ENCODE peak calls at places on chromosomes 1 and 21, in seven cellular contexts. One of them, this sample, is unnamed.

GRCh38 chr1:162177126-162177525 is 107.6 kb downstream of the NOS1AP start:
- DNase-seq in lung: no peak
- DNase-seq in aorta: no peak
- DNase-seq in adrenal gland: no peak
- DNase-seq in tibial nerve: no peak
- DNase-seq in colonic mucosa: no peak
- DNase-seq in neuronal stem cell: no peak
- DNase-seq in this sample: no peak

GRCh38 chr1:54327386-54328116 is 78.6 kb downstream of the SSBP3 start:
- DNase-seq in aorta: no peak
- DNase-seq in neuronal stem cell: no peak
- DNase-seq in colonic mucosa: no peak
- DNase-seq in lung: no peak
- DNase-seq in tibial nerve: no peak
- DNase-seq in adrenal gland: no peak
- DNase-seq in this sample: no peak

GRCh38 chr21:16377120-16377658 is 647.4 kb downstream of the USP25 start:
- DNase-seq in adrenal gland: no peak
- DNase-seq in tibial nerve: no peak
- DNase-seq in colonic mucosa: no peak
- DNase-seq in lung: no peak
- DNase-seq in aorta: no peak
- DNase-seq in neuronal stem cell: no peak
- DNase-seq in this sample: no peak

GRCh38 chr1:63575340-63575826 is 17.8 kb upstream of the PGM1 start:
- DNase-seq in lung: no peak
- DNase-seq in tibial nerve: no peak
- DNase-seq in aorta: no peak
- DNase-seq in adrenal gland: no peak
- DNase-seq in colonic mucosa: no peak
- DNase-seq in neuronal stem cell: peak; percentile 2
- DNase-seq in this sample: no peak

GRCh38 chr1:245825128-245825901 is 670.5 kb downstream of the KIF26B start:
- DNase-seq in tibial nerve: no peak
- DNase-seq in adrenal gland: no peak
- DNase-seq in aorta: no peak
- DNase-seq in colonic mucosa: no peak
- DNase-seq in lung: no peak
- DNase-seq in neuronal stem cell: no peak
- DNase-seq in this sample: no peak

GRCh38 chr21:15682977-15683376 is 46.8 kb upstream of the USP25 start:
- DNase-seq in lung: no peak
- DNase-seq in aorta: no peak
- DNase-seq in adrenal gland: no peak
- DNase-seq in tibial nerve: no peak
- DNase-seq in neuronal stem cell: no peak
- DNase-seq in colonic mucosa: no peak
- DNase-seq in this sample: no peak

GRCh38 chr1:110505596-110505995 is 13.4 kb downstream of the KCNA10 start:
- DNase-seq in colonic mucosa: no peak
- DNase-seq in aorta: no peak
- DNase-seq in neuronal stem cell: no peak
- DNase-seq in lung: no peak
- DNase-seq in adrenal gland: no peak
- DNase-seq in tibial nerve: no peak
- DNase-seq in this sample: no peak

GRCh38 chr1:167196185-167196584 is 24.5 kb upstream of the POU2F1 start:
- DNase-seq in tibial nerve: no peak
- DNase-seq in neuronal stem cell: no peak
- DNase-seq in aorta: no peak
- DNase-seq in lung: no peak
- DNase-seq in adrenal gland: no peak
- DNase-seq in colonic mucosa: no peak
- DNase-seq in this sample: no peak

GRCh38 chr21:35637431-35637830 is 422.9 kb downstream of the SETD4 start:
- DNase-seq in adrenal gland: peak; percentile 56
- DNase-seq in colonic mucosa: no peak
- DNase-seq in tibial nerve: peak; percentile 19
- DNase-seq in lung: no peak
- DNase-seq in aorta: no peak
- DNase-seq in neuronal stem cell: no peak
- DNase-seq in this sample: peak; percentile 69

GRCh38 chr1:24233684-24234600 is 46.9 kb upstream of the IFNLR1 start:
- DNase-seq in aorta: no peak
- DNase-seq in colonic mucosa: no peak
- DNase-seq in adrenal gland: no peak
- DNase-seq in neuronal stem cell: no peak
- DNase-seq in lung: no peak
- DNase-seq in tibial nerve: no peak
- DNase-seq in this sample: no peak

GRCh38 chr1:228923973-228924766 is 188.9 kb downstream of the RHOU start:
- DNase-seq in tibial nerve: no peak
- DNase-seq in neuronal stem cell: no peak
- DNase-seq in adrenal gland: peak; percentile 48
- DNase-seq in lung: no peak
- DNase-seq in aorta: no peak
- DNase-seq in colonic mucosa: no peak
- DNase-seq in this sample: no peak

GRCh38 chr1:115337633-115338456 is at the start of gene NGF:
- DNase-seq in neuronal stem cell: peak; percentile 70
- DNase-seq in tibial nerve: peak; percentile 31
- DNase-seq in lung: no peak
- DNase-seq in adrenal gland: no peak
- DNase-seq in colonic mucosa: no peak
- DNase-seq in aorta: peak; percentile 92
- DNase-seq in this sample: peak; percentile 84

GRCh38 chr1:49226758-49227157 is 450.1 kb upstream of the BEND5 start:
- DNase-seq in tibial nerve: no peak
- DNase-seq in neuronal stem cell: no peak
- DNase-seq in aorta: no peak
- DNase-seq in colonic mucosa: no peak
- DNase-seq in lung: no peak
- DNase-seq in adrenal gland: peak; percentile 61
- DNase-seq in this sample: no peak
- H3K9me3 ChIP-seq in tibial nerve: no peaks in the 10 kb centered on the region
- H3K9me3 ChIP-seq in neuronal stem cell: no peaks in the 10 kb centered on the region
- H3K9me3 ChIP-seq in aorta: no peaks in the 10 kb centered on the region
- H3K9me3 ChIP-seq in colonic mucosa: no peaks in the 10 kb centered on the region
- H3K9me3 ChIP-seq in lung: no peaks in the 10 kb centered on the region
- H3K9me3 ChIP-seq in adrenal gland: no peaks in the 10 kb centered on the region
- H3K9me3 ChIP-seq in this sample: no peaks in the 10 kb centered on the region

GRCh38 chr1:76993036-76993435 is 125.8 kb downstream of the ST6GALNAC5 start:
- DNase-seq in neuronal stem cell: no peak
- DNase-seq in colonic mucosa: no peak
- DNase-seq in aorta: no peak
- DNase-seq in lung: no peak
- DNase-seq in tibial nerve: no peak
- DNase-seq in adrenal gland: no peak
- DNase-seq in this sample: no peak

GRCh38 chr1:76989976-76990375 is 122.7 kb downstream of the ST6GALNAC5 start:
- DNase-seq in aorta: no peak
- DNase-seq in tibial nerve: no peak
- DNase-seq in lung: no peak
- DNase-seq in neuronal stem cell: no peak
- DNase-seq in colonic mucosa: no peak
- DNase-seq in adrenal gland: no peak
- DNase-seq in this sample: no peak
- H3K9me3 ChIP-seq in aorta: no peaks in the 10 kb centered on the region
- H3K9me3 ChIP-seq in tibial nerve: peaks cover 15% of the 10 kb centered on the region
- H3K9me3 ChIP-seq in lung: no peaks in the 10 kb centered on the region
- H3K9me3 ChIP-seq in neuronal stem cell: no peaks in the 10 kb centered on the region
- H3K9me3 ChIP-seq in colonic mucosa: no peaks in the 10 kb centered on the region
- H3K9me3 ChIP-seq in adrenal gland: no peaks in the 10 kb centered on the region
- H3K9me3 ChIP-seq in this sample: no peaks in the 10 kb centered on the region

GRCh38 chr1:58324551-58324950 is 222.0 kb downstream of the OMA1 start:
- DNase-seq in aorta: no peak
- DNase-seq in adrenal gland: no peak
- DNase-seq in colonic mucosa: no peak
- DNase-seq in neuronal stem cell: no peak
- DNase-seq in lung: no peak
- DNase-seq in tibial nerve: no peak
- DNase-seq in this sample: no peak
- H3K9me3 ChIP-seq in aorta: peaks cover 4% of the 10 kb centered on the region
- H3K9me3 ChIP-seq in adrenal gland: no peaks in the 10 kb centered on the region
- H3K9me3 ChIP-seq in colonic mucosa: no peaks in the 10 kb centered on the region
- H3K9me3 ChIP-seq in neuronal stem cell: peaks cover 3% of the 10 kb centered on the region
- H3K9me3 ChIP-seq in lung: peaks cover 5% of the 10 kb centered on the region
- H3K9me3 ChIP-seq in tibial nerve: peaks cover 16% of the 10 kb centered on the region
- H3K9me3 ChIP-seq in this sample: no peaks in the 10 kb centered on the region

GRCh38 chr1:4661595-4661917 is 7.1 kb downstream of the AJAP1 start:
- DNase-seq in adrenal gland: no peak
- DNase-seq in lung: no peak
- DNase-seq in neuronal stem cell: no peak
- DNase-seq in tibial nerve: no peak
- DNase-seq in aorta: no peak
- DNase-seq in colonic mucosa: no peak
- DNase-seq in this sample: no peak

GRCh38 chr1:4664095-4664494 is 9.7 kb downstream of the AJAP1 start:
- DNase-seq in lung: no peak
- DNase-seq in aorta: no peak
- DNase-seq in adrenal gland: no peak
- DNase-seq in tibial nerve: no peak
- DNase-seq in neuronal stem cell: no peak
- DNase-seq in colonic mucosa: no peak
- DNase-seq in this sample: no peak

GRCh38 chr1:4660917-4661594 is 6.6 kb downstream of the AJAP1 start:
- DNase-seq in neuronal stem cell: no peak
- DNase-seq in aorta: no peak
- DNase-seq in colonic mucosa: no peak
- DNase-seq in tibial nerve: no peak
- DNase-seq in lung: no peak
- DNase-seq in adrenal gland: no peak
- DNase-seq in this sample: no peak

GRCh38 chr1:4664601-4665000 is 10.2 kb downstream of the AJAP1 start:
- DNase-seq in lung: no peak
- DNase-seq in colonic mucosa: no peak
- DNase-seq in aorta: no peak
- DNase-seq in neuronal stem cell: no peak
- DNase-seq in adrenal gland: no peak
- DNase-seq in tibial nerve: no peak
- DNase-seq in this sample: no peak

DNA sequence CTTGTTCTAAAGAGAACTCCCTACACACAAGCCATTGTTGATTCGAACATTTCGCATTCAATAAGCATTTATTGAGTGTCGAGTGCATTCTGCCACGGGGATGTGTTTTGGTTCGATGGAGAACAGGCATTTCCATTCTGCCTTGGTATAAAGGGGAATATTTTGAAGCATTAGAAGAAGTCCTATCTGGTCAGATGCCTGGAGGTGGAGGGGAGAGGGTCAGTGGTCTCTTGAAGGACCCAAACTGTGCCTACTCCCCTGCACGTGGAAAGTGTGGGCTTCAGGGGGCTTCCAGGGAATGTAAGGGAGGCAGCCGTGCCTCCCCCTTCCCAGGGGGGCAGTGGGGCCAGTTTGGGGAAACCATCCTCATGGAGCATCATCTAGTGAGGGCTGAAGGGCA is 8.3 kb downstream of the AJAP1 start:
- DNase-seq in tibial nerve: no peak
- DNase-seq in aorta: no peak
- DNase-seq in neuronal stem cell: no peak
- DNase-seq in colonic mucosa: no peak
- DNase-seq in adrenal gland: no peak
- DNase-seq in lung: no peak
- DNase-seq in this sample: no peak
- H3K9me3 ChIP-seq in tibial nerve: peaks cover 3% of the 10 kb centered on the region
- H3K9me3 ChIP-seq in aorta: no peaks in the 10 kb centered on the region
- H3K9me3 ChIP-seq in neuronal stem cell: peaks cover 4% of the 10 kb centered on the region
- H3K9me3 ChIP-seq in colonic mucosa: no peaks in the 10 kb centered on the region
- H3K9me3 ChIP-seq in adrenal gland: no peaks in the 10 kb centered on the region
- H3K9me3 ChIP-seq in lung: peaks cover 4% of the 10 kb centered on the region
- H3K9me3 ChIP-seq in this sample: no peaks in the 10 kb centered on the region

GRCh38 chr1:5645135-5645399 is 347.2 kb downstream of the NPHP4 start:
- DNase-seq in lung: no peak
- DNase-seq in adrenal gland: no peak
- DNase-seq in tibial nerve: no peak
- DNase-seq in neuronal stem cell: no peak
- DNase-seq in colonic mucosa: no peak
- DNase-seq in aorta: peak; percentile 51
- DNase-seq in this sample: no peak
- H3K9me3 ChIP-seq in lung: peaks cover 12% of the 10 kb centered on the region
- H3K9me3 ChIP-seq in adrenal gland: no peaks in the 10 kb centered on the region
- H3K9me3 ChIP-seq in tibial nerve: peaks cover 21% of the 10 kb centered on the region
- H3K9me3 ChIP-seq in neuronal stem cell: peaks cover 4% of the 10 kb centered on the region
- H3K9me3 ChIP-seq in colonic mucosa: no peaks in the 10 kb centered on the region
- H3K9me3 ChIP-seq in aorta: no peaks in the 10 kb centered on the region
- H3K9me3 ChIP-seq in this sample: no peaks in the 10 kb centered on the region